ENCODE peak calls at places on chromosomes 13 and 19, in five cellular contexts. V is HL-60, M is HCT116, Z is cardiac fibroblast, I is A549. L is an unnamed sample.

GRCh38 chr19:3463039-3463958 is 17.0 kb downstream of the SMIM24 start:
- DNase-seq in V (no peak), M (no peak), Z (no peak), I (no peak), L (no peak)

GRCh38 chr19:53991224-53992113 is at the start of gene CACNG6:
- DNase-seq in V (no peak), M (no peak), Z (peak), I (peak), L (no peak)

GRCh38 chr13:36815069-36815468 is 4.0 kb upstream of the RFXAP start:
- DNase-seq in V (no peak), M (peak), Z (no peak), I (no peak), L (peak)

GRCh38 chr13:99281811-99282263 is 23.7 kb upstream of the GPR18 start:
- DNase-seq in V (peak), M (no peak), Z (no peak), I (no peak), L (no peak)

GRCh38 chr19:54339646-54340358 is 840 bp upstream of the LILRA4 start:
- DNase-seq in V (no peak), M (no peak), Z (no peak), I (no peak), L (no peak)

GRCh38 chr13:31278874-31279273 is 79.1 kb downstream of the B3GLCT start:
- DNase-seq in V (no peak), M (no peak), Z (no peak), I (no peak), L (no peak)

GRCh38 chr19:33443638-33444195 is 70.2 kb downstream of the CEBPG start:
- DNase-seq in V (no peak), M (no peak), Z (no peak), I (no peak), L (no peak)

GRCh38 chr13:29713841-29714240 is 118.4 kb upstream of the SLC7A1 start:
- DNase-seq in V (no peak), M (peak), Z (peak), I (peak), L (peak)

GRCh38 chr19:16330368-16330801 is 5.8 kb downstream of the KLF2 start:
- DNase-seq in V (no peak), M (peak), Z (peak), I (peak), L (peak)

GRCh38 chr13:76630629-76631028 is 255.6 kb downstream of the KCTD12 start:
- DNase-seq in V (no peak), M (no peak), Z (no peak), I (no peak), L (no peak)

GRCh38 chr13:59034198-59034597 is 1129.5 kb downstream of the DIAPH3 start:
- DNase-seq in V (no peak), M (no peak), Z (no peak), I (no peak), L (no peak)

GRCh38 chr13:25899464-25899863 is 152.4 kb downstream of the SHISA2 start:
- DNase-seq in V (no peak), M (no peak), Z (no peak), I (no peak), L (no peak)

GRCh38 chr19:1651548-1652394 is 644 bp downstream of the TCF3 start:
- DNase-seq in V (peak), M (no peak), Z (peak), I (peak), L (peak)

GRCh38 chr13:26062853-26063444 is 11.1 kb upstream of the SHISA2 start:
- DNase-seq in V (peak), M (peak), Z (peak), I (no peak), L (peak)

GRCh38 chr19:531753-532571 is at the start of gene CDC34:
- DNase-seq in V (no peak), M (no peak), Z (no peak), I (no peak), L (no peak)

GRCh38 chr19:35048911-35049411 is 7.4 kb downstream of the HPN start:
- DNase-seq in V (no peak), M (no peak), Z (no peak), I (no peak), L (no peak)

GRCh38 chr19:45191324-45191845 is 12.8 kb downstream of the BLOC1S3 start:
- DNase-seq in V (no peak), M (no peak), Z (no peak), I (no peak), L (no peak)

DNA sequence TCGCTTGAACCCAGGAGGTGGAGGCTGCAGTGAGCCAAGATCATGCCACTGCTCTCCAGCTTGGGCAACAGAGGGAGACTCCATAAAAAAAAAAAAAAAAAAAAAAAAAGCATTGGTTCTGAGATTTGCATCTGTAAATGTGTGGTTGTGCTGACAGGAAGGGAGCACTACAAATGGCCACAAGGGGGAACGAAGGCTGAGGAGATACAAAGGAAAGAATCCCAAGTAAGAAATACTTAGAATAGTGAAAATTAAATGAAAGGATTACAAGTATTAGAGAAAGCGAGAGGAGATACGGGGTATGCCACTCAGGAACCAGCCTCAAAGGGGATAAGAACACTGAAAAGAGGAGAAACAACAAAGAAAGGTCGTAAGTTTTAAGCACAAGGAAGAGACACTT is 284.9 kb downstream of the KLF12 start:
- DNase-seq in V (no peak), M (peak), Z (peak), I (peak), L (peak)
- TF ChIP-seq CTCF in V (no peak), M (peak), Z (peak), I (peak), L (peak)

GRCh38 chr13:33543631-33544030 is 258.1 kb upstream of the STARD13 start:
- DNase-seq in V (no peak), M (no peak), Z (peak), I (no peak), L (peak)
- H3K4me3 ChIP-seq in V (peak), M (peak), Z (no peak), I (peak), L (peak)

GRCh38 chr13:73059460-73060250 is 850 bp downstream of the KLF5 start:
- DNase-seq in V (no peak), M (no peak), Z (no peak), I (no peak), L (peak)
- TF ChIP-seq CTCF in V (no peak), M (no peak), Z (no peak), I (peak), L (no peak)

DNA sequence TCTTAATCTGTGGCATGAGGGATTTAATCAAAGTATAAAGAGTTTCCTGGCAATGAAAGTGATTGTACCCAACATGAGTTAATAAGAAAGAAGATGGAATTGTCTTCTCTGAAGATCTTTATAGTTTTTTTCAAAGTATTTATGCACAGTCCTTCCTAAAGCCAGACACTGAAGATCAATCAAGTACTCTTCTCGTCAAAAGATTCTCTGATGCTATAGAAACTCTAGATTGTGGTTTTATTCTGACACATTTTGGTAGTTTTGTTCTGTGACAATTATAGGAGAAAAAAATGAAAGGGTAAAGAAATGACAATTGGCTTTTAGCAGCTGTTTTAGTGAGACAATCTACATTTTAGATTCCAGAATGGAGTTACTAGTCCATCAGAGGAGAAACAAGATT is 10.4 kb upstream of the ENOX1 start:
- DNase-seq in V (no peak), M (no peak), Z (no peak), I (no peak), L (no peak)
- H3K4me3 ChIP-seq in V (no peak), M (no peak), Z (no peak), I (no peak), L (no peak)

DNA sequence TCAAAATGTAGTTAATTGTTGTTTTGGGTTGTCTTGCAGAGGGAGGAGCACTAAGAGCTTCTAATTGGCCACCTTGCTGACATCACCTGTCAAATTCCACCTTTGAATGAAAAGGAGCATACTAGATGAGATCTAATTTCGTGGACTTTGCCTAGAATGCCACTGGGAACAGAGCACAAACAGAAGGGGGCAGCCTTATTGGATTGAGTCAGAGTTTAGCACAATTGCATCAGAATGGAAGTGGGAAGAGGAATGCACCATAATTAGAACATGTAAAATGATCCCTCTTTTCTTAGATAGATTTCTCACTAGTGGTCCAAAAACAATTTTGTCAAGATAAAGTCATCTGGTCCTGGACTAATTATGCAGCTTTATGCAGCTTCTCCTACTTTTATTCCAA is 1552.2 kb downstream of the PCDH9 start:
- DNase-seq in V (no peak), M (peak), Z (peak), I (no peak), L (peak)
- TF ChIP-seq CTCF in V (no peak), M (no peak), Z (peak), I (no peak), L (peak)

GRCh38 chr19:10612515-10613119 is 12.7 kb upstream of the SLC44A2 start:
- DNase-seq in V (no peak), M (no peak), Z (peak), I (no peak), L (no peak)
- H3K4me3 ChIP-seq in V (no peak), M (no peak), Z (no peak), I (no peak), L (no peak)

GRCh38 chr19:19026299-19026971 is 6.9 kb downstream of the SUGP2 start:
- DNase-seq in V (no peak), M (no peak), Z (peak), I (no peak), L (no peak)
- TF ChIP-seq CTCF in V (peak), M (no peak), Z (no peak), I (peak), L (peak)

L was measured in foreskin fibroblast.